ENCODE peak calls at places on chromosomes 3 and 15, in ten cellular contexts. L is GM23248; Z is iris pigment epithelial cell; J is activated naive CD8-positive, alpha-beta T cell treated with anti-CD3 and anti-CD28 coated beads, Interleukin-2, amount 50 U/mL, for 16 hours; T is COR-L47; C is HEK293T; N is AG09319; Y is stimulated activated CD4-positive, alpha-beta T cell treated with anti-CD3 and anti-CD28 coated beads, Interleukin-4, amount 100 ng/mL, for 48 hours; K is H7; S is nucleus accumbens. X is an unnamed sample.

GRCh38 chr3:171157286-171157685 is 130.8 kb upstream of the SLC2A2 start:
- DNase-seq in L (no peak), Z (no peak), J (no peak), T (no peak), C (no peak), N (no peak), Y (no peak), K (peak), S (peak), X (no peak)

GRCh38 chr3:43138488-43139231 is 32.8 kb upstream of the POMGNT2 start:
- DNase-seq in L (no peak), Z (no peak), J (no peak), T (no peak), C (no peak), N (no peak), Y (no peak), K (no peak), S (no peak), X (no peak)

GRCh38 chr15:74010929-74011540 is 16.5 kb downstream of the PML start:
- DNase-seq in L (peak), Z (peak), J (no peak), T (no peak), C (no peak), N (no peak), Y (no peak), K (no peak), S (no peak), X (no peak)

GRCh38 chr3:9244495-9245183 is 4.8 kb downstream of the SRGAP3 start:
- DNase-seq in L (no peak), Z (no peak), J (no peak), T (no peak), C (no peak), N (no peak), Y (no peak), K (no peak), S (no peak), X (no peak)

GRCh38 chr3:157201648-157202278 is 41.8 kb upstream of the CCNL1 start:
- DNase-seq in L (peak), Z (peak), J (no peak), T (peak), C (peak), N (peak), Y (no peak), K (peak), S (no peak), X (peak)

GRCh38 chr3:173465112-173465511 is 67.6 kb downstream of the NLGN1 start:
- DNase-seq in L (peak), Z (peak), J (no peak), T (no peak), C (no peak), N (no peak), Y (no peak), K (no peak), S (no peak), X (peak)

GRCh38 chr15:90318591-90318990 is 33.5 kb upstream of the ZNF774 start:
- DNase-seq in L (no peak), Z (no peak), J (no peak), T (no peak), C (no peak), N (no peak), Y (no peak), K (no peak), S (no peak), X (no peak)

GRCh38 chr3:44802006-44802405 is 40.4 kb downstream of the KIF15 start:
- DNase-seq in L (no peak), Z (no peak), J (no peak), T (no peak), C (no peak), N (no peak), Y (no peak), K (no peak), S (no peak), X (no peak)

GRCh38 chr15:79453446-79453845 is 21.3 kb downstream of the MINAR1 start:
- DNase-seq in L (no peak), Z (no peak), J (no peak), T (no peak), C (no peak), N (no peak), Y (no peak), K (no peak), S (no peak), X (no peak)

GRCh38 chr15:72737723-72738122 is 45.8 kb downstream of the ADPGK start:
- DNase-seq in L (peak), Z (peak), J (no peak), T (no peak), C (no peak), N (no peak), Y (no peak), K (no peak), S (no peak), X (no peak)

GRCh38 chr3:68764554-68764953 is 167.8 kb downstream of the TAFA4 start:
- DNase-seq in L (no peak), Z (no peak), J (no peak), T (no peak), C (no peak), N (no peak), Y (no peak), K (peak), S (no peak), X (no peak)

GRCh38 chr3:113454625-113455024 is 13.3 kb upstream of the CFAP44 start:
- DNase-seq in L (no peak), Z (no peak), J (no peak), T (no peak), C (no peak), N (no peak), Y (no peak), K (no peak), S (no peak), X (no peak)

GRCh38 chr3:140904521-140904920 is 37.1 kb upstream of the SLC25A36 start:
- DNase-seq in L (no peak), Z (no peak), J (no peak), T (no peak), C (no peak), N (no peak), Y (no peak), K (no peak), S (no peak), X (no peak)

GRCh38 chr3:52227766-52228165 is 2.3 kb upstream of the TLR9 start:
- DNase-seq in L (no peak), Z (no peak), J (no peak), T (no peak), C (no peak), N (no peak), Y (no peak), K (no peak), S (no peak), X (no peak)

GRCh38 chr3:60652829-60653228 is 598.4 kb downstream of the FHIT start:
- DNase-seq in L (no peak), Z (no peak), J (no peak), T (no peak), C (no peak), N (no peak), Y (no peak), K (no peak), S (no peak), X (no peak)

GRCh38 chr3:157423337-157423736 is 13.3 kb upstream of the PTX3 start:
- DNase-seq in L (peak), Z (no peak), J (no peak), T (no peak), C (no peak), N (no peak), Y (no peak), K (no peak), S (no peak), X (peak)

GRCh38 chr3:194999491-194999890 is 271.5 kb downstream of the XXYLT1 start:
- DNase-seq in L (no peak), Z (no peak), J (no peak), T (no peak), C (no peak), N (no peak), Y (no peak), K (no peak), S (no peak), X (no peak)

GRCh38 chr3:163018067-163018466 is 1521.5 kb downstream of the OTOL1 start:
- DNase-seq in L (no peak), Z (no peak), J (no peak), T (no peak), C (no peak), N (no peak), Y (no peak), K (no peak), S (no peak), X (no peak)

GRCh38 chr3:115792206-115792955 is 169.1 kb downstream of the GAP43 start:
- DNase-seq in L (peak), Z (no peak), J (no peak), T (no peak), C (no peak), N (no peak), Y (no peak), K (no peak), S (no peak), X (peak)

GRCh38 chr3:17207979-17208378 is 323.2 kb downstream of the PLCL2 start:
- DNase-seq in L (no peak), Z (no peak), J (no peak), T (no peak), C (no peak), N (no peak), Y (no peak), K (no peak), S (no peak), X (no peak)

GRCh38 chr3:119304201-119304713 is 10.1 kb downstream of the ARHGAP31 start:
- DNase-seq in L (peak), Z (peak), J (no peak), T (no peak), C (no peak), N (no peak), Y (no peak), K (no peak), S (no peak), X (peak)

GRCh38 chr3:151008699-151009098 is 36.2 kb upstream of the CLRN1 start:
- DNase-seq in L (peak), Z (peak), J (no peak), T (peak), C (peak), N (no peak), Y (no peak), K (no peak), S (peak), X (peak)

GRCh38 chr3:101497803-101498202 is 15.2 kb downstream of the SENP7 start:
- DNase-seq in L (no peak), Z (no peak), J (no peak), T (no peak), C (no peak), N (no peak), Y (no peak), K (no peak), S (no peak), X (no peak)

GRCh38 chr3:196219194-196219969 is 3.0 kb downstream of the SLC51A start:
- DNase-seq in L (peak), Z (peak), J (peak), T (peak), C (no peak), N (peak), Y (peak), K (peak), S (peak), X (peak)

GRCh38 chr15:77667351-77667750 is 34.6 kb upstream of the LINGO1 start:
- DNase-seq in L (no peak), Z (no peak), J (no peak), T (no peak), C (no peak), N (no peak), Y (no peak), K (no peak), S (no peak), X (no peak)

GRCh38 chr3:65999606-66000005 is 39.1 kb downstream of the MAGI1 start:
- DNase-seq in L (no peak), Z (no peak), J (no peak), T (no peak), C (no peak), N (no peak), Y (no peak), K (no peak), S (no peak), X (no peak)

GRCh38 chr3:133765256-133765655 is 19.1 kb downstream of the TF start:
- DNase-seq in L (no peak), Z (no peak), J (no peak), T (no peak), C (no peak), N (no peak), Y (no peak), K (no peak), S (no peak), X (no peak)

GRCh38 chr3:55650011-55650410 is 162.9 kb upstream of the WNT5A start:
- DNase-seq in L (no peak), Z (no peak), J (no peak), T (no peak), C (no peak), N (no peak), Y (no peak), K (no peak), S (peak), X (no peak)

GRCh38 chr3:115706311-115706829 is 83.1 kb downstream of the GAP43 start:
- DNase-seq in L (no peak), Z (peak), J (no peak), T (no peak), C (no peak), N (no peak), Y (no peak), K (no peak), S (no peak), X (peak)

GRCh38 chr3:173933113-173933512 is 535.6 kb downstream of the NLGN1 start:
- DNase-seq in L (no peak), Z (no peak), J (no peak), T (peak), C (no peak), N (no peak), Y (no peak), K (no peak), S (no peak), X (no peak)

GRCh38 chr15:51319539-51319938 is 18.9 kb downstream of the CYP19A1 start:
- DNase-seq in L (no peak), Z (no peak), J (no peak), T (no peak), C (no peak), N (no peak), Y (no peak), K (no peak), S (no peak), X (no peak)

GRCh38 chr3:45688194-45688881 is 858 bp upstream of the SACM1L start:
- DNase-seq in L (peak), Z (no peak), J (no peak), T (peak), C (peak), N (no peak), Y (no peak), K (peak), S (peak), X (peak)

GRCh38 chr3:16942955-16943354 is 58.2 kb downstream of the PLCL2 start:
- DNase-seq in L (no peak), Z (no peak), J (no peak), T (no peak), C (no peak), N (no peak), Y (no peak), K (no peak), S (no peak), X (no peak)